ENCODE peak calls at places on chromosomes 6 and 20, in four cellular contexts. B is SK-N-SH, F is HCT116, T is MM.1S. U is an unnamed sample.

GRCh38 chr20:37615507-37616425 is 78.1 kb upstream of the CTNNBL1 start:
- DNase-seq in B (peak; percentile 53), F (peak; percentile 46), T (peak; percentile 37), U (peak; percentile 64)

GRCh38 chr20:57757767-57758166 is 48.0 kb upstream of the PMEPA1 start:
- DNase-seq in B (no peak), F (no peak), T (no peak), U (no peak)

GRCh38 chr6:45808917-45809316 is 206.7 kb downstream of the CLIC5 start:
- DNase-seq in B (no peak), F (no peak), T (peak; percentile 80), U (peak; percentile 8)

GRCh38 chr20:37379967-37380828 is 34.3 kb downstream of the SRC start:
- DNase-seq in B (peak; percentile 3), F (no peak), T (no peak), U (no peak)

GRCh38 chr20:50332491-50332980 is 141.9 kb downstream of the CEBPB start:
- DNase-seq in B (no peak), F (no peak), T (no peak), U (no peak)

GRCh38 chr6:40803897-40804702 is 216.9 kb upstream of the LRFN2 start:
- DNase-seq in B (no peak), F (no peak), T (no peak), U (no peak)

GRCh38 chr6:65633516-65633915 is 73.5 kb downstream of the EYS start:
- DNase-seq in B (no peak), F (no peak), T (no peak), U (no peak)

GRCh38 chr6:21731411-21732031 is 138.0 kb downstream of the SOX4 start:
- DNase-seq in B (no peak), F (no peak), T (no peak), U (no peak)

GRCh38 chr20:11849976-11850670 is 67.6 kb upstream of the BTBD3 start:
- DNase-seq in B (no peak), F (peak; percentile 8), T (no peak), U (no peak)

GRCh38 chr6:126824226-126824625 is 294.2 kb upstream of the RSPO3 start:
- DNase-seq in B (no peak), F (no peak), T (no peak), U (no peak)

GRCh38 chr6:39861663-39862062 is 69.5 kb downstream of the DAAM2 start:
- DNase-seq in B (no peak), F (no peak), T (no peak), U (no peak)

GRCh38 chr20:3778976-3779375 is 2.3 kb downstream of the SPEF1 start:
- DNase-seq in B (no peak), F (no peak), T (no peak), U (no peak)

GRCh38 chr6:42846505-42846904 is 32.9 kb upstream of the RPL7L1 start:
- DNase-seq in B (no peak), F (no peak), T (no peak), U (no peak)

GRCh38 chr6:391559-392440 is at the start of gene IRF4:
- DNase-seq in B (no peak), F (no peak), T (peak; percentile 88), U (peak; percentile 84)

GRCh38 chr20:36355469-36356171 is 49.5 kb downstream of the DLGAP4 start:
- DNase-seq in B (no peak), F (peak; percentile 18), T (no peak), U (no peak)

GRCh38 chr6:76881414-76881813 is 581.9 kb downstream of the HTR1B start:
- DNase-seq in B (no peak), F (no peak), T (no peak), U (no peak)

GRCh38 chr20:34875657-34876160 is 703 bp upstream of the ACSS2 start:
- DNase-seq in B (no peak), F (no peak), T (no peak), U (peak; percentile 9)

GRCh38 chr20:48682529-48683385 is 145.0 kb downstream of the PREX1 start:
- DNase-seq in B (peak; percentile 93), F (no peak), T (peak; percentile 69), U (no peak)

GRCh38 chr6:104952911-104953409 is 3.9 kb upstream of the LIN28B start:
- DNase-seq in B (no peak), F (no peak), T (no peak), U (no peak)

GRCh38 chr20:62326559-62326958 is 23.8 kb downstream of the ADRM1 start:
- DNase-seq in B (no peak), F (no peak), T (no peak), U (no peak)

GRCh38 chr6:39214846-39215639 is 14.2 kb downstream of the KCNK5 start:
- DNase-seq in B (no peak), F (no peak), T (no peak), U (no peak)

GRCh38 chr6:158023597-158023939 is 41.9 kb downstream of the SYNJ2 start:
- DNase-seq in B (no peak), F (no peak), T (no peak), U (no peak)

GRCh38 chr6:9252784-9253183 is 817.4 kb upstream of the SLC35B3 start:
- DNase-seq in B (no peak), F (no peak), T (no peak), U (no peak)

GRCh38 chr6:107730683-107731314 is 93.3 kb downstream of the SCML4 start:
- DNase-seq in B (no peak), F (no peak), T (no peak), U (peak; percentile 43)

GRCh38 chr6:13307508-13307995 is 20.8 kb downstream of the TBC1D7 start:
- DNase-seq in B (no peak), F (no peak), T (no peak), U (no peak)

DNA sequence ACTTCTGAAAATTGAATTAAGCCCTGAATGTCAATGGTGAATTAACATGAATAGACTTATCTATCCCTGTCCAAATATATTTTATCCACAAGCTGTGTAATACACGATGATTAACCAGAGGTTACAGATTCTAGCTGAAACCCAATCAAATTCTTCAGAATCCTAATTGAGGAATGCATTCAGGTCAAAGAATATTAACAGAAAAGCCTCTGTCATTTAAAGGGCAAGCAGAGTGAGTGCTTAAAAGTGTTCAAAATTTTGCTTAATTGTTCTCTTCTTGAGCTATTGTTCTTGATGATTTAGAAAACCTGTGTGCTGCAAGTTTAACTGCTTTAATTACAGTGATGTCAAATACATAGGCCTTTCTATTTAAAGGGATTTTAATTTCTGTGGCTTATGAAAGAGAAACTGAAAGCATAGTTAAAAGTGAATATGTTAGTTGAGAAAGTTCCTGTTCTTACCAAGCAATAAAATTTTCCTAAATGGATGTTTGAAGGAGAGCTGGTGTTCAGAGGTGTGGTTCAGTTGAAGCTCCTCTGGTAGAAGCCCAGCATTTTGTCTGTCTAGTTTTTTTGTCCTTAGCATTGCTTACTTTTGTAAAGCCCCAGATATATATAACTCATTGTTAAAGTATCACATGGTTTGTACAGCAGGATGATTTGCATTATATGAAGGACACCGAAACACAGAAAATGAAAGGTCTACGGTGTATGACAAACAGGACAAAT is 466.3 kb upstream of the PLCB4 start:
- DNase-seq in B (no peak), F (no peak), T (peak; percentile 46), U (peak; percentile 56)
- H2AFZ ChIP-seq in B (no peak overlapping the region), F (no peak overlapping the region), T (no peak overlapping the region), U (peak overlapping the region; percentile 95)

GRCh38 chr20:32743237-32744112 is at the start of gene COMMD7:
- DNase-seq in B (peak; percentile 86), F (no peak), T (peak; percentile 86), U (peak; percentile 86)
- TF ChIP-seq EZH2phosphoT487 in B (no peak), F (no peak), T (no peak), U (no peak)

DNA sequence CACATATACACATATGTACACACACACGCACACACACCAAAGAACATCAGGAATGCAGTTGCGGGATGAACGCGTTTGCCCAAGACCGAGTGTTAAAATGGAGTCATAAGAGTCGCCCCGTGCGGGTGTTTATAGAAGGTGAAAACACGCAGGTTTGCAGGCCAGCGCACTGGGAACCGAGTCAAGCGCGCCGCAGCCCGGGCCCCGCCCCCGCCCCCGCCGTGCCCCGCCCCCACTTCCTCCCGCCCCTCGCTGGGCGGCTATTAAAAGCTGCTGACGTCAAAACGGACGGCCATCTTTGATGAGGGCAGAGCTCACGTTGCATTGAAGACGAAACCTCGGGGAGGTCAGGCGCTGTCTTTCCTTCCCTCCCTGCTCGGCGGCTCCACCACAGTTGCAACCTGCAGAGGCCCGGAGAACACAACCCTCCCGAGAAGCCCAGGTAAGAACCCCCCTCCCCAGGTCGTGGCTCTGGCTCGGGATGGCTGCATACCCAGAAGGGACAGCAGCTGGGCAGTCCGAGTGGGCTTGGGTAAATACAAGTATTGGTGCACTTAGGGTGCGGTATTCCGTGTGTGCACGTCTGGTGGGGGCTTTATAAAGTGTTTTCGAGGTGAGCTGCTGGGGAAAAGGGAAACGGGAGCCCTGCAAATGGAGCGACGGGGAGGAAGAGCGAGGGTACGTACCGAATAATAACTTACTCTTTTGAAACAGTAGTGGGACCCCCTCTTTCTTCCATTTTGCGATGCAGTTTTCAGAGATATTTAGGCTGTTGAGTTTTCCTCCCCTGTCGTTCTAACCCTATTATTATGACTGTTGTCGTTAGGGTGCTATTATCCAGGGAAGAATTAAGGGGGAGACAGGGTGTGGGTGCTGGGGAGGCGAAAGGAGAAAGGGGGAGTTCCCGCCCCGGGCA is at the start of gene SNAP25:
- DNase-seq in B (peak; percentile 88), F (peak; percentile 54), T (no peak), U (no peak)
- H3K4me3 ChIP-seq in B (peak within 1 kb of the TSS; percentile 69), F (peak within 1 kb of the TSS; percentile 49), T (no peak within 1 kb of the TSS), U (no peak within 1 kb of the TSS)

GRCh38 chr6:109379706-109380105 is 2.6 kb downstream of the CD164 start:
- DNase-seq in B (no peak), F (no peak), T (no peak), U (no peak)

GRCh38 chr6:109383438-109383940 is 1.2 kb upstream of the CD164 start:
- DNase-seq in B (no peak), F (no peak), T (no peak), U (no peak)

GRCh38 chr6:109382576-109383437 is 540 bp upstream of the CD164 start:
- DNase-seq in B (peak; percentile 92), F (peak; percentile 89), T (peak; percentile 95), U (peak; percentile 97)

GRCh38 chr6:109381747-109382575 is at the start of gene CD164:
- DNase-seq in B (peak; percentile 98), F (peak; percentile 87), T (peak; percentile 96), U (peak; percentile 97)

GRCh38 chr6:109381007-109381746 is 1.1 kb downstream of the CD164 start:
- DNase-seq in B (peak; percentile 18), F (no peak), T (peak; percentile 9), U (peak; percentile 18)
- H2AFZ ChIP-seq in B (no peak overlapping the region), F (no peak overlapping the region), T (no peak overlapping the region), U (peak overlapping the region; percentile 85)

U was measured in OCI-LY7.